ENCODE peak calls at places on chromosomes 2 and 18, in seven cellular contexts. V is iPS-NIHi11, Q is NCI-H2227 treated with DMSO at 0.1 percent for 48 hours, J is endothelial cell of umbilical vein, O is HCT116, A is astrocyte of the spinal cord, T is fibroblast of the conjunctiva. C is an unnamed sample.

GRCh38 chr2:233000886-233001750 is 11.9 kb downstream of the NGEF start:
- DNase-seq in Q (no peak), O (no peak), A (no peak), T (no peak), J (no peak), V (no peak), C (no peak)

GRCh38 chr2:239630618-239631286 is 229.9 kb upstream of the HDAC4 start:
- DNase-seq in O (no peak), J (no peak), T (peak; percentile 56), Q (no peak), A (peak; percentile 43), V (no peak), C (no peak)

GRCh38 chr2:9333591-9334171 is 89.6 kb downstream of the ITGB1BP1 start:
- DNase-seq in V (peak; percentile 70), O (peak; percentile 53), T (peak; percentile 75), Q (peak; percentile 16), J (peak; percentile 84), A (peak; percentile 89), C (no peak)

GRCh38 chr2:183079335-183079775 is 808 bp downstream of the DUSP19 start:
- DNase-seq in J (no peak), T (no peak), Q (peak; percentile 72), O (no peak), V (no peak), A (no peak), C (no peak)

GRCh38 chr2:238879020-238879419 is 31.1 kb downstream of the TWIST2 start:
- DNase-seq in A (no peak), O (no peak), V (no peak), T (no peak), Q (no peak), J (no peak), C (no peak)

GRCh38 chr18:39494211-39494896 is 1928.8 kb upstream of the CELF4 start:
- DNase-seq in A (no peak), J (peak; percentile 15), V (no peak), O (no peak), Q (no peak), T (no peak), C (no peak)

GRCh38 chr2:28755411-28755810 is 3.8 kb downstream of the PPP1CB start:
- DNase-seq in O (no peak), Q (no peak), T (no peak), A (peak; percentile 76), J (no peak), V (no peak), C (no peak)

GRCh38 chr2:171964328-171964727 is 35.4 kb upstream of the METAP1D start:
- DNase-seq in A (no peak), Q (no peak), T (no peak), V (no peak), O (no peak), J (no peak), C (no peak)

GRCh38 chr2:3212984-3213383 is 164.6 kb downstream of the EIPR1 start:
- DNase-seq in A (no peak), J (no peak), T (no peak), O (no peak), Q (no peak), V (no peak), C (no peak)

GRCh38 chr2:44596537-44597320 is 235.0 kb downstream of the CAMKMT start:
- DNase-seq in T (peak; percentile 53), A (no peak), O (no peak), Q (no peak), V (no peak), J (no peak), C (no peak)

GRCh38 chr2:226556050-226556449 is 243.6 kb downstream of the IRS1 start:
- DNase-seq in V (no peak), T (no peak), A (no peak), Q (no peak), O (no peak), J (no peak), C (no peak)

GRCh38 chr2:185066128-185066527 is 467.8 kb downstream of the ZNF804A start:
- DNase-seq in A (no peak), J (no peak), Q (no peak), O (no peak), T (no peak), V (no peak), C (no peak)

GRCh38 chr2:239215136-239215925 is 185.5 kb downstream of the HDAC4 start:
- DNase-seq in J (no peak), O (no peak), V (no peak), T (no peak), A (no peak), Q (no peak), C (no peak)

GRCh38 chr2:157168501-157168900 is 89.0 kb upstream of the GALNT5 start:
- DNase-seq in A (no peak), T (no peak), V (no peak), J (no peak), Q (no peak), O (no peak), C (no peak)

GRCh38 chr2:29841386-29842004 is 79.9 kb downstream of the ALK start:
- DNase-seq in O (peak; percentile 3), V (peak; percentile 75), Q (peak; percentile 45), A (peak; percentile 39), T (peak; percentile 12), J (peak; percentile 18), C (peak; percentile 33)

GRCh38 chr2:219551412-219551811 is 7.6 kb downstream of the TMEM198 start:
- DNase-seq in J (no peak), T (no peak), O (no peak), A (peak; percentile 23), V (peak; percentile 47), Q (peak; percentile 61), C (no peak)

GRCh38 chr2:204072443-204073324 is 136.1 kb downstream of the ICOS start:
- DNase-seq in T (no peak), Q (no peak), J (peak; percentile 38), O (peak; percentile 21), V (peak; percentile 86), A (no peak), C (peak; percentile 81)

GRCh38 chr2:18514838-18515461 is 45.5 kb downstream of the RDH14 start:
- DNase-seq in V (no peak), J (no peak), Q (no peak), T (no peak), O (no peak), A (peak; percentile 26), C (no peak)

GRCh38 chr2:56018202-56018601 is 94.6 kb upstream of the EFEMP1 start:
- DNase-seq in A (no peak), O (no peak), T (no peak), Q (no peak), J (no peak), V (no peak), C (no peak)

GRCh38 chr2:200622106-200622505 is 36.3 kb downstream of the AOX1 start:
- DNase-seq in J (no peak), V (no peak), Q (no peak), O (no peak), A (no peak), T (no peak), C (no peak)

GRCh38 chr2:41998789-41999470 is 48.9 kb upstream of the PKDCC start:
- DNase-seq in V (no peak), O (no peak), T (no peak), A (no peak), J (no peak), Q (peak; percentile 23), C (no peak)

GRCh38 chr18:60047556-60047955 is 147.8 kb downstream of the PMAIP1 start:
- DNase-seq in Q (no peak), T (no peak), A (no peak), O (no peak), V (no peak), J (peak; percentile 2), C (no peak)

GRCh38 chr18:2932247-2933181 is 80.4 kb downstream of the LPIN2 start:
- DNase-seq in Q (peak; percentile 62), O (peak; percentile 34), J (peak; percentile 64), A (peak; percentile 72), V (peak; percentile 61), T (peak; percentile 67), C (peak; percentile 54)

GRCh38 chr18:33720133-33720532 is 142.1 kb downstream of the ASXL3 start:
- DNase-seq in Q (no peak), J (no peak), T (peak; percentile 55), V (no peak), A (peak; percentile 77), O (no peak), C (no peak)

GRCh38 chr2:171579481-171579880 is 57.2 kb downstream of the CYBRD1 start:
- DNase-seq in A (no peak), T (no peak), Q (no peak), O (no peak), V (no peak), J (no peak), C (no peak)

GRCh38 chr18:41870191-41870590 is 84.8 kb upstream of the PIK3C3 start:
- DNase-seq in O (no peak), A (no peak), Q (no peak), V (no peak), J (no peak), T (no peak), C (no peak)

GRCh38 chr18:48834421-48835011 is 116.2 kb downstream of the SMAD7 start:
- DNase-seq in Q (no peak), J (peak; percentile 90), V (no peak), O (peak; percentile 74), T (peak; percentile 66), A (peak; percentile 93), C (peak; percentile 83)

GRCh38 chr2:67255933-67256615 is 141.1 kb upstream of the ETAA1 start:
- DNase-seq in O (no peak), A (peak; percentile 71), J (peak; percentile 16), V (no peak), T (peak; percentile 20), Q (no peak), C (no peak)

GRCh38 chr2:108199726-108200125 is 40.0 kb upstream of the SULT1C3 start:
- DNase-seq in O (no peak), A (no peak), V (no peak), Q (no peak), J (no peak), T (no peak), C (no peak)

GRCh38 chr2:20633794-20634259 is 17.1 kb downstream of the HS1BP3 start:
- DNase-seq in J (peak; percentile 26), Q (no peak), A (no peak), V (peak; percentile 55), T (no peak), O (no peak), C (no peak)

GRCh38 chr2:70132244-70133126 is 45.2 kb downstream of the PCBP1 start:
- DNase-seq in A (peak; percentile 82), O (no peak), V (no peak), Q (peak; percentile 72), T (peak; percentile 42), J (peak; percentile 87), C (peak; percentile 59)

GRCh38 chr2:48398285-48399135 is 131.4 kb upstream of the STON1 start:
- DNase-seq in T (no peak), J (no peak), A (no peak), Q (peak; percentile 98), V (no peak), O (no peak), C (no peak)

GRCh38 chr2:101961287-101962242 is 30.2 kb upstream of the IL1R2 start:
- DNase-seq in V (no peak), A (peak; percentile 91), Q (no peak), J (no peak), T (peak; percentile 98), O (no peak), C (no peak)

GRCh38 chr2:241870611-241871537 is 1.3 kb downstream of the RTP5 start:
- DNase-seq in T (no peak), A (no peak), Q (no peak), O (no peak), V (peak; percentile 59), J (no peak), C (no peak)

GRCh38 chr2:97870396-97870843 is 125.3 kb downstream of the TMEM131 start:
- DNase-seq in Q (peak; percentile 51), J (peak; percentile 33), O (peak; percentile 79), T (peak; percentile 77), A (peak; percentile 92), V (no peak), C (peak; percentile 69)

GRCh38 chr18:70420151-70420898 is 131.5 kb downstream of the SOCS6 start:
- DNase-seq in Q (no peak), V (no peak), O (no peak), J (peak; percentile 51), A (peak; percentile 59), T (peak; percentile 83), C (no peak)